ENCODE peak calls at places on chromosomes 1 and 21, in nine cellular contexts. One of them, this sample, is unnamed.

GRCh38 chr1:153735090-153735420 is 7.2 kb downstream of the INTS3 start:
- DNase-seq in esophagus muscularis mucosa: no peak
- DNase-seq in ovary: no peak
- DNase-seq in body of pancreas: no peak
- DNase-seq in right lobe of liver: no peak
- DNase-seq in IMR-90: no peak
- DNase-seq in stomach: no peak
- DNase-seq in adrenal gland: no peak
- DNase-seq in A549: no peak
- DNase-seq in this sample: no peak

GRCh38 chr1:192797143-192797542 is 11.7 kb upstream of the RGS2 start:
- DNase-seq in esophagus muscularis mucosa: no peak
- DNase-seq in ovary: no peak
- DNase-seq in body of pancreas: no peak
- DNase-seq in right lobe of liver: no peak
- DNase-seq in IMR-90: no peak
- DNase-seq in stomach: no peak
- DNase-seq in adrenal gland: no peak
- DNase-seq in A549: no peak
- DNase-seq in this sample: no peak

GRCh38 chr1:7408771-7409150 is 362.3 kb upstream of the VAMP3 start:
- DNase-seq in esophagus muscularis mucosa: no peak
- DNase-seq in ovary: peak
- DNase-seq in body of pancreas: no peak
- DNase-seq in right lobe of liver: no peak
- DNase-seq in IMR-90: no peak
- DNase-seq in stomach: peak
- DNase-seq in adrenal gland: no peak
- DNase-seq in A549: no peak
- DNase-seq in this sample: no peak

GRCh38 chr1:168470821-168471473 is 72.8 kb downstream of the XCL2 start:
- DNase-seq in esophagus muscularis mucosa: no peak
- DNase-seq in ovary: no peak
- DNase-seq in body of pancreas: no peak
- DNase-seq in right lobe of liver: no peak
- DNase-seq in IMR-90: peak
- DNase-seq in stomach: no peak
- DNase-seq in adrenal gland: no peak
- DNase-seq in A549: peak
- DNase-seq in this sample: peak

GRCh38 chr1:53644909-53645689 is 93.9 kb downstream of the GLIS1 start:
- DNase-seq in esophagus muscularis mucosa: no peak
- DNase-seq in ovary: peak
- DNase-seq in body of pancreas: no peak
- DNase-seq in right lobe of liver: no peak
- DNase-seq in IMR-90: peak
- DNase-seq in stomach: peak
- DNase-seq in adrenal gland: no peak
- DNase-seq in A549: no peak
- DNase-seq in this sample: no peak

GRCh38 chr1:203871114-203871875 is 9.9 kb downstream of the SNRPE start:
- DNase-seq in esophagus muscularis mucosa: no peak
- DNase-seq in ovary: no peak
- DNase-seq in body of pancreas: peak
- DNase-seq in right lobe of liver: no peak
- DNase-seq in IMR-90: peak
- DNase-seq in stomach: no peak
- DNase-seq in adrenal gland: peak
- DNase-seq in A549: peak
- DNase-seq in this sample: peak

GRCh38 chr21:45642122-45642813 is 1.3 kb upstream of the PCBP3 start:
- DNase-seq in esophagus muscularis mucosa: no peak
- DNase-seq in ovary: peak
- DNase-seq in body of pancreas: no peak
- DNase-seq in right lobe of liver: no peak
- DNase-seq in IMR-90: no peak
- DNase-seq in stomach: no peak
- DNase-seq in adrenal gland: no peak
- DNase-seq in A549: no peak
- DNase-seq in this sample: no peak

GRCh38 chr1:236862615-236863211 is 67.6 kb downstream of the MTR start:
- DNase-seq in esophagus muscularis mucosa: no peak
- DNase-seq in ovary: no peak
- DNase-seq in body of pancreas: peak
- DNase-seq in right lobe of liver: peak
- DNase-seq in IMR-90: no peak
- DNase-seq in stomach: peak
- DNase-seq in adrenal gland: peak
- DNase-seq in A549: no peak
- DNase-seq in this sample: no peak

GRCh38 chr1:234870020-234870378 is 258.6 kb downstream of the TOMM20 start:
- DNase-seq in esophagus muscularis mucosa: no peak
- DNase-seq in ovary: no peak
- DNase-seq in body of pancreas: no peak
- DNase-seq in right lobe of liver: no peak
- DNase-seq in IMR-90: no peak
- DNase-seq in stomach: no peak
- DNase-seq in adrenal gland: no peak
- DNase-seq in A549: no peak
- DNase-seq in this sample: no peak

GRCh38 chr1:229420765-229421164 is 13.1 kb downstream of the ACTA1 start:
- DNase-seq in esophagus muscularis mucosa: no peak
- DNase-seq in ovary: no peak
- DNase-seq in body of pancreas: no peak
- DNase-seq in right lobe of liver: no peak
- DNase-seq in IMR-90: no peak
- DNase-seq in stomach: no peak
- DNase-seq in adrenal gland: no peak
- DNase-seq in A549: no peak
- DNase-seq in this sample: no peak

GRCh38 chr21:38121888-38122705 is 134.7 kb upstream of the KCNJ15 start:
- DNase-seq in esophagus muscularis mucosa: no peak
- DNase-seq in ovary: no peak
- DNase-seq in body of pancreas: no peak
- DNase-seq in right lobe of liver: no peak
- DNase-seq in IMR-90: no peak
- DNase-seq in stomach: no peak
- DNase-seq in adrenal gland: no peak
- DNase-seq in A549: no peak
- DNase-seq in this sample: no peak

GRCh38 chr1:85322655-85323054 is 46.2 kb upstream of the BCL10 start:
- DNase-seq in esophagus muscularis mucosa: no peak
- DNase-seq in ovary: no peak
- DNase-seq in body of pancreas: no peak
- DNase-seq in right lobe of liver: no peak
- DNase-seq in IMR-90: peak
- DNase-seq in stomach: no peak
- DNase-seq in adrenal gland: no peak
- DNase-seq in A549: no peak
- DNase-seq in this sample: no peak

GRCh38 chr1:151612506-151613274 is 840 bp downstream of the SNX27 start:
- DNase-seq in esophagus muscularis mucosa: no peak
- DNase-seq in ovary: peak
- DNase-seq in body of pancreas: peak
- DNase-seq in right lobe of liver: peak
- DNase-seq in IMR-90: no peak
- DNase-seq in stomach: no peak
- DNase-seq in adrenal gland: peak
- DNase-seq in A549: no peak
- DNase-seq in this sample: no peak

GRCh38 chr21:35768187-35768586 is 292.1 kb downstream of the SETD4 start:
- DNase-seq in esophagus muscularis mucosa: peak
- DNase-seq in ovary: no peak
- DNase-seq in body of pancreas: no peak
- DNase-seq in right lobe of liver: no peak
- DNase-seq in IMR-90: no peak
- DNase-seq in stomach: no peak
- DNase-seq in adrenal gland: no peak
- DNase-seq in A549: no peak
- DNase-seq in this sample: no peak
- TF ChIP-seq POLR2A in esophagus muscularis mucosa: no peak
- TF ChIP-seq POLR2A in ovary: no peak
- TF ChIP-seq POLR2A in body of pancreas: no peak
- TF ChIP-seq POLR2A in right lobe of liver: no peak
- TF ChIP-seq POLR2A in IMR-90: no peak
- TF ChIP-seq POLR2A in stomach: no peak
- TF ChIP-seq POLR2A in adrenal gland: no peak
- TF ChIP-seq POLR2A in A549: no peak
- TF ChIP-seq POLR2A in this sample: no peak

DNA sequence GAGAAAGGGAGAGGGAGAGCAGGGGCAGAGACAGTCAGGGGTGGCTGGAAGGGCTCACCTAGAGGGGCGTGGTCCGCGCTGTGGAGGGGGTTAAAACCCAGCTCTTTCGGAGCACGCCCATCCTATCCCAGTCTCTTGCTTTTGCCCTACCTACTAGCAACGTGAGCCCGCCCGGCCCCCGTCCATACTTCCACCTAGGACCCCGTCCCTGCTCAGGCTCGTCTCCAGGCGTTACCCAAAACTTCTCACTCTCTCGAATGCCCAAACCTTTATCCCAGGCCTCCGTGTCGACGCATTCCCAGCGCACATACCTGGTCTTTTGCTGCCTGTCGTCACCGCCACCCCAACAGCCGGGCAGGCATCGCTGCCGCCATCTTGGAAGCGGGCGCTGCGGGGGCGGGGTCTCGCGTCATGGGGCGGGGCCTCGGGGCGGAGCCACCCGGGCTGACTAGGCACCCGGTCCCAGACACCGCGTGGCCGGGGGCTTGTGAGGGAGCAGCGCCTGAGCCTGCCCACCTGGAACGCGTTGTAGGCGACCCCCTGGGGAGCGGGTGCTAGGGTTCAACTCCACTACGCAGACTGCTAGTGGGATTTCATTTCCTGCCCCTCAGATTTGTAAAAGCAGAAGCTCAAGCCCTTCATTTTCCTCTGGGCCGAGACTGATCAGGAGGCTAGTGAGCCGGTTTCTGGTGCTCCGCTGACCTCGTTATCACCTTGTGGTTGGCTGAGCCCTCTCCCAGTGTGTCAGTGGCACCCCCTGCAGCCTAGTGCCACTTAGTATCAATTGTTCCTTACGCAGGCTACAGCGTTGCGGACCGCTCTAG is at the start of gene B4GALT3:
- DNase-seq in esophagus muscularis mucosa: peak
- DNase-seq in ovary: peak
- DNase-seq in body of pancreas: peak
- DNase-seq in right lobe of liver: peak
- DNase-seq in IMR-90: peak
- DNase-seq in stomach: peak
- DNase-seq in adrenal gland: peak
- DNase-seq in A549: peak
- DNase-seq in this sample: peak
- TF ChIP-seq POLR2A in esophagus muscularis mucosa: peak
- TF ChIP-seq POLR2A in ovary: peak
- TF ChIP-seq POLR2A in body of pancreas: peak
- TF ChIP-seq POLR2A in right lobe of liver: peak
- TF ChIP-seq POLR2A in IMR-90: peak
- TF ChIP-seq POLR2A in stomach: peak
- TF ChIP-seq POLR2A in adrenal gland: peak
- TF ChIP-seq POLR2A in A549: peak
- TF ChIP-seq POLR2A in this sample: peak

GRCh38 chr1:201714542-201715276 is 114.2 kb upstream of the IPO9 start:
- DNase-seq in esophagus muscularis mucosa: peak
- DNase-seq in ovary: peak
- DNase-seq in body of pancreas: peak
- DNase-seq in right lobe of liver: peak
- DNase-seq in IMR-90: peak
- DNase-seq in stomach: peak
- DNase-seq in adrenal gland: peak
- DNase-seq in A549: peak
- DNase-seq in this sample: peak

GRCh38 chr1:201711811-201712210 is 117.1 kb upstream of the IPO9 start:
- DNase-seq in esophagus muscularis mucosa: no peak
- DNase-seq in ovary: no peak
- DNase-seq in body of pancreas: no peak
- DNase-seq in right lobe of liver: no peak
- DNase-seq in IMR-90: no peak
- DNase-seq in stomach: no peak
- DNase-seq in adrenal gland: no peak
- DNase-seq in A549: no peak
- DNase-seq in this sample: no peak

GRCh38 chr1:201715351-201715750 is 113.6 kb upstream of the IPO9 start:
- DNase-seq in esophagus muscularis mucosa: no peak
- DNase-seq in ovary: no peak
- DNase-seq in body of pancreas: no peak
- DNase-seq in right lobe of liver: no peak
- DNase-seq in IMR-90: no peak
- DNase-seq in stomach: no peak
- DNase-seq in adrenal gland: no peak
- DNase-seq in A549: no peak
- DNase-seq in this sample: no peak

GRCh38 chr1:201712387-201713092 is 116.4 kb upstream of the IPO9 start:
- DNase-seq in esophagus muscularis mucosa: no peak
- DNase-seq in ovary: no peak
- DNase-seq in body of pancreas: no peak
- DNase-seq in right lobe of liver: no peak
- DNase-seq in IMR-90: no peak
- DNase-seq in stomach: no peak
- DNase-seq in adrenal gland: no peak
- DNase-seq in A549: no peak
- DNase-seq in this sample: no peak

DNA sequence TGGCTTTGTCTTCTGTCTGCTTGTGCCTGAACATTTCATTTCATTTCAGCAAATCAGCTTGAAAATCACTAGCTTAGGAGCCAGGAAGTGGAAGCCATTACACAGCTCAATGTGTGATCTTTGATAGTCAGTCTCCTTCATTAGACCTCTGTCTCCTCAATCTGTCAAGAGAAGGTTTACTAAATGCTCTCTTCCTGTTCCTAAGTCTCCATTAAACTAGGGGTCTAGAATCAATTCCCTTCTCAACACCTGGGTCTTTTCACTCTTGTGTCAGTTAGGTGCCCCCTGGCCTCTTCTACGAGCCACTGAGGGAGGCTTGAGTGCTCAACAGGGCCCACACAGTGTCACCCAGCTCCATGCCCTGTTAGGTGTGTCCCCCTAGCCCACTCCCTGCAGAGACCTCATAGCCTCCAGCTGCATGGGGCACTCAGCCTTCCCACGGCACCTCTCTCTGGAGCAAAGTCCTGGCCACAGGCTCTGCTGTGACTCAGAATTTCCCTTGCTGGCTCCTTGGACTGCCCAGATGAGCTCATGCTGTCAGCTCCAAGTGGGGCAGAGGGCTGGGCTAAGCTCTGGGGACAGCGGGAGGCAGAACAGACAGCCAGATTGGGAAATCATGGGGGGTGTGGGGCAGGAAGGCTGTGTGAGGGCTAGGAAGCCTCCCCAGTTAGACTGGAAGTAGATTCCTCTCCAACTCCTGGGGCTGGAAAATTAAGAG is 115.7 kb upstream of the IPO9 start:
- DNase-seq in esophagus muscularis mucosa: peak
- DNase-seq in ovary: peak
- DNase-seq in body of pancreas: peak
- DNase-seq in right lobe of liver: peak
- DNase-seq in IMR-90: peak
- DNase-seq in stomach: peak
- DNase-seq in adrenal gland: peak
- DNase-seq in A549: peak
- DNase-seq in this sample: peak
- TF ChIP-seq POLR2A in esophagus muscularis mucosa: no peak
- TF ChIP-seq POLR2A in ovary: peak
- TF ChIP-seq POLR2A in body of pancreas: peak
- TF ChIP-seq POLR2A in right lobe of liver: no peak
- TF ChIP-seq POLR2A in IMR-90: peak
- TF ChIP-seq POLR2A in stomach: no peak
- TF ChIP-seq POLR2A in adrenal gland: no peak
- TF ChIP-seq POLR2A in A549: no peak
- TF ChIP-seq POLR2A in this sample: peak

GRCh38 chr1:39507230-39507928 is 15.9 kb downstream of the BMP8A start:
- DNase-seq in esophagus muscularis mucosa: no peak
- DNase-seq in ovary: peak
- DNase-seq in body of pancreas: no peak
- DNase-seq in right lobe of liver: no peak
- DNase-seq in IMR-90: no peak
- DNase-seq in stomach: no peak
- DNase-seq in adrenal gland: no peak
- DNase-seq in A549: no peak
- DNase-seq in this sample: no peak
- TF ChIP-seq POLR2A in esophagus muscularis mucosa: no peak
- TF ChIP-seq POLR2A in ovary: no peak
- TF ChIP-seq POLR2A in body of pancreas: no peak
- TF ChIP-seq POLR2A in right lobe of liver: no peak
- TF ChIP-seq POLR2A in IMR-90: no peak
- TF ChIP-seq POLR2A in stomach: no peak
- TF ChIP-seq POLR2A in adrenal gland: no peak
- TF ChIP-seq POLR2A in A549: no peak
- TF ChIP-seq POLR2A in this sample: no peak

This sample was measured in H54.